ENCODE peak calls at places on chromosome 4, in eight cellular contexts. M is IMR-90, A is caudate nucleus, H is SK-MEL-5, J is fibroblast of lung, N is GM23338, B is left ventricle myocardium inferior, L is sciatic nerve. T is an unnamed sample.

GRCh38 chr4:67885727-67886126 is 1.9 kb upstream of the TMPRSS11D start:
- DNase-seq in N (no peak), A (no peak), B (no peak), J (peak; percentile 82), H (no peak), L (no peak), M (peak; percentile 98), T (peak; percentile 76)

GRCh38 chr4:75671802-75672421 is 1.3 kb downstream of the G3BP2 start:
- DNase-seq in B (no peak), A (no peak), H (no peak), L (no peak), N (no peak), M (no peak), J (peak; percentile 15), T (no peak)

GRCh38 chr4:137474711-137475301 is 57.5 kb downstream of the PCDH18 start:
- DNase-seq in L (no peak), N (no peak), B (no peak), A (no peak), J (peak; percentile 85), M (peak; percentile 70), H (no peak), T (no peak)

GRCh38 chr4:15339732-15340131 is 88.1 kb upstream of the C1QTNF7 start:
- DNase-seq in L (no peak), H (no peak), M (peak; percentile 82), J (peak; percentile 75), N (no peak), B (no peak), A (no peak), T (no peak)

GRCh38 chr4:77052352-77052751 is 23.4 kb downstream of the CCNI start:
- DNase-seq in N (peak; percentile 92), J (peak; percentile 70), B (no peak), M (peak; percentile 69), H (peak; percentile 69), A (no peak), L (peak; percentile 66), T (peak; percentile 17)

GRCh38 chr4:148926861-148927260 is 484.6 kb upstream of the NR3C2 start:
- DNase-seq in J (peak; percentile 15), H (no peak), A (no peak), B (peak; percentile 50), M (peak; percentile 73), L (no peak), N (no peak), T (no peak)

GRCh38 chr4:89379541-89380035 is 72.0 kb upstream of the GPRIN3 start:
- DNase-seq in H (no peak), B (no peak), N (no peak), L (no peak), M (no peak), J (no peak), A (no peak), T (no peak)

GRCh38 chr4:137124278-137124932 is 407.9 kb downstream of the PCDH18 start:
- DNase-seq in B (no peak), L (no peak), H (peak; percentile 74), N (peak; percentile 65), A (no peak), M (peak; percentile 79), J (peak; percentile 85), T (peak; percentile 69)

GRCh38 chr4:112189754-112190153 is 41.8 kb upstream of the AP1AR start:
- DNase-seq in H (peak; percentile 52), A (no peak), N (peak; percentile 31), J (peak; percentile 62), M (peak; percentile 12), L (no peak), B (no peak), T (no peak)

GRCh38 chr4:48908687-48909086 is 2.1 kb upstream of the OCIAD2 start:
- DNase-seq in B (no peak), J (no peak), N (no peak), M (no peak), L (no peak), A (no peak), H (no peak), T (no peak)

T was measured in kidney glomerular epithelial cell.